ENCODE peak calls at places on chromosomes 13 and 19, in eight cellular contexts. A, L, D, U, O, I, W and Z are unnamed samples.

GRCh38 chr13:112522578-112522977 is 65.4 kb downstream of the TUBGCP3 start:
- DNase-seq in A (no peak), L (no peak), D (no peak), U (no peak), O (no peak), I (no peak), W (no peak), Z (no peak)

GRCh38 chr13:76976488-76976887 is 15.4 kb upstream of the CLN5 start:
- DNase-seq in A (no peak), L (no peak), D (no peak), U (no peak), O (no peak), I (no peak), W (no peak), Z (no peak)

GRCh38 chr19:37966211-37967072 is 59.4 kb downstream of the SIPA1L3 start:
- DNase-seq in A (no peak), L (no peak), D (no peak), U (no peak), O (no peak), I (no peak), W (peak; percentile 56), Z (no peak)

GRCh38 chr19:19137556-19138109 is 645 bp downstream of the TMEM161A start:
- DNase-seq in A (no peak), L (peak; percentile 76), D (no peak), U (no peak), O (no peak), I (no peak), W (no peak), Z (no peak)

GRCh38 chr13:24063281-24063851 is 97.2 kb upstream of the SPATA13 start:
- DNase-seq in A (no peak), L (no peak), D (no peak), U (peak; percentile 14), O (no peak), I (no peak), W (no peak), Z (no peak)

GRCh38 chr13:113749956-113750355 is 9.1 kb upstream of the TMEM255B start:
- DNase-seq in A (no peak), L (no peak), D (no peak), U (no peak), O (no peak), I (no peak), W (peak; percentile 26), Z (no peak)

GRCh38 chr19:45253396-45254027 is 2.4 kb downstream of the MARK4 start:
- DNase-seq in A (no peak), L (no peak), D (peak; percentile 27), U (no peak), O (no peak), I (no peak), W (no peak), Z (no peak)

GRCh38 chr13:80235131-80235530 is 105.8 kb downstream of the SPRY2 start:
- DNase-seq in A (no peak), L (no peak), D (no peak), U (no peak), O (no peak), I (no peak), W (no peak), Z (no peak)

GRCh38 chr13:112496166-112496565 is 91.8 kb downstream of the TUBGCP3 start:
- DNase-seq in A (no peak), L (peak; percentile 50), D (no peak), U (no peak), O (no peak), I (no peak), W (no peak), Z (no peak)

GRCh38 chr13:98930014-98930625 is 47.7 kb downstream of the DOCK9 start:
- DNase-seq in A (no peak), L (no peak), D (no peak), U (peak; percentile 48), O (no peak), I (no peak), W (no peak), Z (no peak)

GRCh38 chr13:37869756-37870488 is at the start of gene TRPC4:
- DNase-seq in A (no peak), L (peak; percentile 85), D (peak; percentile 91), U (peak; percentile 92), O (no peak), I (peak; percentile 64), W (no peak), Z (peak; percentile 54)

GRCh38 chr13:54742984-54743383 is 1714.4 kb downstream of the OLFM4 start:
- DNase-seq in A (no peak), L (no peak), D (no peak), U (no peak), O (no peak), I (no peak), W (no peak), Z (no peak)

GRCh38 chr13:67156718-67157049 is 73.5 kb downstream of the PCDH9 start:
- DNase-seq in A (no peak), L (no peak), D (no peak), U (peak; percentile 48), O (no peak), I (no peak), W (no peak), Z (no peak)

GRCh38 chr13:75010941-75011340 is 471.0 kb downstream of the TBC1D4 start:
- DNase-seq in A (no peak), L (no peak), D (no peak), U (no peak), O (no peak), I (no peak), W (no peak), Z (no peak)

GRCh38 chr13:20616059-20616797 is 49.3 kb downstream of the IFT88 start:
- DNase-seq in A (no peak), L (no peak), D (no peak), U (no peak), O (no peak), I (no peak), W (no peak), Z (no peak)

GRCh38 chr19:58558623-58559274 is 338 bp upstream of the UBE2M start:
- DNase-seq in A (peak; percentile 99), L (peak; percentile 100), D (peak; percentile 99), U (peak; percentile 100), O (peak; percentile 94), I (peak; percentile 99), W (peak; percentile 99), Z (peak; percentile 98)

GRCh38 chr13:100156786-100157185 is 67.9 kb downstream of the PCCA start:
- DNase-seq in A (no peak), L (no peak), D (no peak), U (no peak), O (no peak), I (no peak), W (no peak), Z (no peak)

GRCh38 chr13:33403807-33404362 is 118.3 kb upstream of the STARD13 start:
- DNase-seq in A (no peak), L (no peak), D (no peak), U (no peak), O (no peak), I (no peak), W (no peak), Z (no peak)

GRCh38 chr19:36149673-36150406 is 2.4 kb downstream of the COX7A1 start:
- DNase-seq in A (no peak), L (peak; percentile 58), D (no peak), U (no peak), O (no peak), I (no peak), W (no peak), Z (peak; percentile 89)

DNA sequence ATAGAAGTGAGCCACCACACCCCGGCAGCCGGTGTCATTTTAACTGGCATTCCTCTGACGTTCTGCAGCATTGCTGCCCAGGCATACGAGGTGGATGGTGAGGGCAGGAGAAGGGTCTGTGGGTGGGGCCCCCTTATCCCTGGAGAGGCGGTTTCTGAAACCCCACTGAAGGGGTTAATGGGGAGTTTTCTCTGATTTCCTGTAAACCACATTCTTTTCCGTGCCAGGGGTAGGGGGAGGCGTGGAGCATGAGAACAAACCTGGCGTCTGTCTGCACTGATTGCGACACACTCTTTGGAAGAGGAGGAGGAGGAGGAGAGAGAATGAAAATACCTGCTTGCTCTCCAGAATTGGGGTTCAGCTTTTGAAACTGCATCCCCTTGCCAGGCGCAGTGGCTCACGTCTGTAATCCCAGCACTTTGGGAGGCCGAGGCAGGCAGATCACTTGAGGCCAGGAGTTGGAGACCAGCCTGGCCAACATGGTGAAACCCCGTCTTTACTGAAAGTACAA is 2.7 kb upstream of the C3 start:
- DNase-seq in A (peak; percentile 71), L (no peak), D (peak; percentile 63), U (peak; percentile 67), O (no peak), I (no peak), W (no peak), Z (no peak)
- H3K4me1 ChIP-seq in A (peaks cover 13% of the 10 kb centered on the region), L (peaks cover 42% of the 10 kb centered on the region), D (no peaks in the 10 kb centered on the region), U (no peaks in the 10 kb centered on the region), O (peaks cover 5% of the 10 kb centered on the region), I (no peaks in the 10 kb centered on the region), W (peaks cover 23% of the 10 kb centered on the region), Z (peaks cover 23% of the 10 kb centered on the region)

DNA sequence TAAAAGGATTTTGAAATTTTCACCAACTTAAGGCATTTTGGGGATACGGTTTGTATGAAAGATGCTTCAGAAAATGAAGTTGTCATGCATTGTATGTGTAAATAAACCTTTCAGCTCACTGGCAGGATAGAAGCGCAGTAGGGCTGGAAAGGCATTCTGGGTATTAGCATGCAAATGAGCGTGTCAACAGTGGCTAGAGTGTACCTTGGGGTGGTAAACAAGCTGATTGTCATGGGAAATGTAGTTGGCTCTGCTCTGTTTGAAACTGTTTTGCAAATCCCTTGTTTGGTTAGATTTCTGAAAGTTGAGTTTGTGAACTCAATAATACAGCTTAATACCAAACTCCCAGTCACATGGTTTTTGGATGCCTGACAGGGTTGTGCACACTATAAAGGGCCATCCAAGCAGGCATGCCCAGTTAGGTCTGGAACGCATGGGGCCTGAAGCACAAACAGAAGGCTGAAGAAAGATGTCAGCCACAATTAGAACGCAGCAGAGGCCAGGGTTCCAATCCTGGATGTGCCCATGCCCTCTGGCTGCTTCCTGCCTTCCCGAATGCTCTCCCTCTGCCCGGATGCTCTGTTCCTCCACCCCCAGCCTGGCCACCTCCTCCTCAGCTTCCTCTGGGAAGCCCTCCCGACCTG is 14.6 kb downstream of the GSX1 start:
- DNase-seq in A (no peak), L (no peak), D (no peak), U (peak; percentile 67), O (no peak), I (no peak), W (no peak), Z (no peak)
- H3K4me3 ChIP-seq in A (no peak overlapping the region), L (no peak overlapping the region), D (no peak overlapping the region), U (no peak overlapping the region), O (no peak overlapping the region), I (no peak overlapping the region), W (no peak overlapping the region), Z (no peak overlapping the region)

GRCh38 chr19:33261511-33262192 is 36.0 kb upstream of the SLC7A10 start:
- DNase-seq in A (no peak), L (peak; percentile 41), D (no peak), U (no peak), O (no peak), I (no peak), W (no peak), Z (no peak)
- H3K27me3 ChIP-seq in A (no peaks in the 10 kb centered on the region), L (no peaks in the 10 kb centered on the region), D (no peaks in the 10 kb centered on the region), U (no peaks in the 10 kb centered on the region), O (no peaks in the 10 kb centered on the region), I (no peaks in the 10 kb centered on the region), W (no peaks in the 10 kb centered on the region), Z (no peaks in the 10 kb centered on the region)

DNA sequence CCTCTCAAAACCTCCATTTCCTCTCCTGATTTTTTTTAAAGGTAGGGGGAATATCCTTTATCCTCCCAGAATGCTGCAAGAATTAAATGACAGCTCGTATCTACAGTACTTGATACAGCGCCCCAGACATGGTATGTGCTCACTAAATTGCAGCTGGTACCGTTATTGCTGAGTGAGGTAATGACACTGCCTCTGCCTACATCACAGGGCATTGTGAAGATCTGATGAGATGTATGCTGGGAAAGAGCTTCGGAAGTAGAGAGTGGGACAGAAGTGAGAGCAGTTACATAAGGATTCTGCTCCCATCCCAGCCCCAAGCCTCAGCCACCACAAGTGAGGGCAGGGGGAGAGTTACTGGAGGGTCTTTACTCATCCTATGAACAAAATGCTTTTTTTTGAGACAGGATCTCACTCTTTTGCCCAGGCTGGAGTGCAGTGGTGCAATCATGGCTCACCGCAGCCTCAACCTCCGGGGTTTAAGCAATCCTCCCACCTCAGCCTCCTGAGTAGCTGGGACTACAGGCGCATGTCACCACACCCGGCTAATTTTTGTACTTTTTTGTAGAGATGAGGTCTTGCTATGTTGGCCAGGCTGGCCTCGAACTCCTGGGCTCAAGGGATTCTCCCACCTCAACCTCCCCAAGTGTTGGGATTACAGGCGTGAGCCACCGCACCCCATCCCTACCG is 1.7 kb upstream of the FKRP start:
- DNase-seq in A (no peak), L (no peak), D (no peak), U (no peak), O (no peak), I (no peak), W (no peak), Z (no peak)
- H3K4me1 ChIP-seq in A (peaks cover 52% of the 10 kb centered on the region), L (peaks cover 29% of the 10 kb centered on the region), D (peaks cover 10% of the 10 kb centered on the region), U (peaks cover 2% of the 10 kb centered on the region), O (peaks cover 51% of the 10 kb centered on the region), I (peaks cover 4% of the 10 kb centered on the region), W (peaks cover 27% of the 10 kb centered on the region), Z (no peaks in the 10 kb centered on the region)